ENCODE peak calls at places on chromosomes 3 and 15, in six cellular contexts. U is retinal pigment epithelial cell, E is PC-3, B is uterus, F is HCT116, M is choroid plexus epithelial cell. I is an unnamed sample.

GRCh38 chr15:95024388-95024787 is 793.0 kb downstream of the MCTP2 start:
- DNase-seq in U (no peak), E (peak), B (no peak), F (peak), M (peak), I (peak)

GRCh38 chr15:95825672-95826387 is 504.7 kb upstream of the NR2F2 start:
- DNase-seq in U (no peak), E (no peak), B (no peak), F (no peak), M (peak), I (no peak)

GRCh38 chr3:89059201-89059600 is 48.2 kb upstream of the EPHA3 start:
- DNase-seq in U (no peak), E (peak), B (no peak), F (no peak), M (peak), I (peak)

GRCh38 chr15:74265046-74265639 is 29.0 kb downstream of the CCDC33 start:
- DNase-seq in U (no peak), E (peak), B (no peak), F (no peak), M (peak), I (peak)

GRCh38 chr3:177350051-177350565 is 152.8 kb upstream of the TBL1XR1 start:
- DNase-seq in U (no peak), E (no peak), B (no peak), F (no peak), M (no peak), I (peak)

GRCh38 chr3:150407818-150408231 is 273 bp upstream of the TSC22D2 start:
- DNase-seq in U (peak), E (peak), B (peak), F (peak), M (peak), I (peak)

GRCh38 chr3:169526246-169526645 is 137.3 kb downstream of the MECOM start:
- DNase-seq in U (no peak), E (peak), B (no peak), F (no peak), M (no peak), I (peak)

GRCh38 chr15:98626153-98626552 is 22.2 kb upstream of the IGF1R start:
- DNase-seq in U (no peak), E (no peak), B (no peak), F (no peak), M (no peak), I (no peak)

GRCh38 chr15:98177950-98178848 is 217.7 kb downstream of the ARRDC4 start:
- DNase-seq in U (peak), E (peak), B (peak), F (peak), M (peak), I (peak)

GRCh38 chr3:22401499-22401898 is 650.5 kb upstream of the ZNF385D start:
- DNase-seq in U (no peak), E (no peak), B (no peak), F (no peak), M (no peak), I (no peak)

GRCh38 chr3:73511555-73511954 is 113.2 kb downstream of the PDZRN3 start:
- DNase-seq in U (no peak), E (no peak), B (no peak), F (no peak), M (no peak), I (no peak)

GRCh38 chr3:185308126-185308754 is 54.4 kb upstream of the EHHADH start:
- DNase-seq in U (no peak), E (peak), B (no peak), F (peak), M (peak), I (peak)

GRCh38 chr3:8776406-8776805 is 7.0 kb upstream of the OXTR start:
- DNase-seq in U (no peak), E (no peak), B (no peak), F (no peak), M (peak), I (no peak)

GRCh38 chr15:95169701-95170459 is 938.5 kb downstream of the MCTP2 start:
- DNase-seq in U (no peak), E (no peak), B (peak), F (no peak), M (no peak), I (no peak)

GRCh38 chr3:22245817-22246583 is 495.0 kb upstream of the ZNF385D start:
- DNase-seq in U (no peak), E (no peak), B (no peak), F (no peak), M (no peak), I (no peak)

GRCh38 chr3:66427352-66427751 is 73.5 kb downstream of the LRIG1 start:
- DNase-seq in U (no peak), E (no peak), B (no peak), F (no peak), M (no peak), I (no peak)

GRCh38 chr3:66430876-66431275 is 69.9 kb downstream of the LRIG1 start:
- DNase-seq in U (no peak), E (no peak), B (no peak), F (no peak), M (no peak), I (no peak)

GRCh38 chr3:66426135-66426534 is 74.7 kb downstream of the LRIG1 start:
- DNase-seq in U (no peak), E (no peak), B (no peak), F (no peak), M (no peak), I (no peak)

GRCh38 chr3:66427951-66428350 is 72.9 kb downstream of the LRIG1 start:
- DNase-seq in U (no peak), E (no peak), B (no peak), F (no peak), M (peak), I (no peak)

DNA sequence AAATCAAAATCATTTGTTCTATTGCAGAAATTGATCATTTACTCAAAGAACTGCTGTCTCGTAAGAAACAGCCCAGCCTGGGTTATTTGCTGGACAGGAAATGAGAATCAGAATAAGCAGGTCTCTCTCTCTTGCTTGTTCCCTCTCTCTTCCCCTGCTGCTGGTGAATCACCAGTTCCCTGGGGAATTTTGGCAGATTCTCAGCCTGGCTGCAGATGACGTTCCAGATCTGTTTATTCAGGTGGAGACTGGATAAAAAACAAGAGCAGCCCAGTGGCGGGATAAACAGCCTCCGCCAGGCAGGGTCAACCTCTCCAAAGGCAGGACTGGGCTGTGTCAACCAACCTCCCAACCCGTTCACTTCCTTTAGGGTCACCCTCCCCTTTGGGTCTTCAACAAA is 72.1 kb downstream of the LRIG1 start:
- DNase-seq in U (peak), E (peak), B (peak), F (no peak), M (peak), I (peak)
- H3K4me3 ChIP-seq in U (no peak), E (no peak), B (no peak), F (no peak), M (no peak), I (no peak)

GRCh38 chr3:4720316-4721075 is 227.3 kb downstream of the ITPR1 start:
- DNase-seq in U (peak), E (peak), B (peak), F (peak), M (peak), I (peak)
- TF ChIP-seq CTCF in U (peak), E (peak), B (peak), F (peak), M (peak), I (peak)

GRCh38 chr3:58952128-58952917 is 97.5 kb downstream of the CFAP20DC start:
- DNase-seq in U (no peak), E (no peak), B (no peak), F (no peak), M (peak), I (peak)

GRCh38 chr3:58946875-58947274 is 103.0 kb downstream of the CFAP20DC start:
- DNase-seq in U (no peak), E (no peak), B (no peak), F (no peak), M (no peak), I (no peak)

DNA sequence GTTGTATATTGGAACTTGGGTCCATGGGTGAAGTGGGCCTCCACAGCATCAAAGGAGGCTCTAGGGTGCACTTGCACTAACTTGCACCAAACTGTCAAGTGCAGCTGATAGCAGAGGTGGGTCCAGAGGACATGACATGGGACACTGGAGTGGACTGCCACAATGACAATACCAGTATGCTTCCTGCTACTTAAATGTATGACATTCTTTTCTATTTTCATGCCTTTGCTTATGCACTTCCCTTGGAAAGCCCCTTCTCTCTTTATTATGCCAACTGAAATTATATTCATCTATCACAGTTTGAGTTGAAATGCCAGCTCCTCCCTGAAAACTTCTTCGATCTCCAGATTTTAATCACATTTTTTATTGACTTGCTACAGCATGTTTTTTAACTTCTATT is 101.8 kb downstream of the CFAP20DC start:
- DNase-seq in U (no peak), E (no peak), B (no peak), F (no peak), M (no peak), I (no peak)
- H3K4me3 ChIP-seq in U (no peak), E (no peak), B (no peak), F (no peak), M (no peak), I (no peak)

DNA sequence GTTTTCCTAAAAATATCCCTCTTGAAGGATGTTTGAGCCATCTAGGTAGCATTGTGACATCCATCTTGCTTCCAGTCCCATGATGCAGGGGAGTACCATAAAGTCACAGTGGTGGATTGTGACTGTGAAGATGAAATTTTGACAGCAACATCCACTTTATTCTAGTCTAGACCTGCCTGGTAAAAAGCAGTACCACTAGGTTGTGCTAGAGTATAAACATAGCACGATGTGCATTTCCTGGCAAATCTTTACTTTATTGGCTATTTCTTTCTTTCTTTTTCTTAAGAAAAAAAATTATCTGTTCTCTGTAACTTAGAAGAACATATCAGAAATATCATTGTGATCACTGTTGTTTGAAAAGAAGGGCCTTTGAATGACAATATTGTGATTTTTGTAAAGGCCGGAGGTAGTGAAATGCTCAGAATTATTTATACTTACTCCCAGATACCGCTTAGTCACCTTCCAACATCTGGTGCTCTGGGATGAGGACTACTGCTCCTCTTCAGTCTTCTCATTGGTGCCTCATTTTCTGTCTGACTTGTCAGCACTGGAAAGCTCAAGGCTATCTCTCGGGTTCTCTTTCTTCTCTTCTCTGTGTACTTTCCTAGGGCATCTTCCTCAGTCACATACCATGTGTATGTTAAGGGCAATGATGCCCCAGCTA is 35.6 kb downstream of the AGBL1 start:
- DNase-seq in U (no peak), E (no peak), B (no peak), F (no peak), M (no peak), I (peak)
- TF ChIP-seq CTCF in U (peak), E (no peak), B (peak), F (no peak), M (no peak), I (no peak)